ENCODE peak calls at places on chromosome 1, in ten cellular contexts. M is lower lobe of right lung; Z is substantia nigra; B is mesendoderm; I is AG04450; G is cardiac muscle cell; E is effector memory CD4-positive, alpha-beta T cell; H is WERI-Rb-1; V is A549; N is adrenal gland. T is an unnamed sample.

GRCh38 chr1:76302711-76303347 is 228.3 kb downstream of the ST6GALNAC3 start:
- DNase-seq in M (no peak), Z (no peak), B (no peak), I (no peak), G (no peak), E (no peak), H (no peak), V (no peak), N (no peak), T (no peak)

GRCh38 chr1:162380061-162380846 is 1.3 kb upstream of the C1orf226 start:
- DNase-seq in M (no peak), Z (no peak), B (no peak), I (no peak), G (no peak), E (no peak), H (no peak), V (no peak), N (no peak), T (no peak)

GRCh38 chr1:43885311-43885801 is 48.2 kb upstream of the ARTN start:
- DNase-seq in M (no peak), Z (no peak), B (peak), I (no peak), G (no peak), E (no peak), H (no peak), V (no peak), N (no peak), T (no peak)

GRCh38 chr1:157819886-157820285 is at the start of gene FCRL1:
- DNase-seq in M (no peak), Z (no peak), B (no peak), I (no peak), G (no peak), E (no peak), H (no peak), V (no peak), N (no peak), T (no peak)

GRCh38 chr1:116722016-116722838 is 32.0 kb upstream of the CD2 start:
- DNase-seq in M (no peak), Z (no peak), B (no peak), I (no peak), G (no peak), E (no peak), H (peak), V (no peak), N (no peak), T (no peak)

GRCh38 chr1:1165485-1165884 is 8.2 kb upstream of the TTLL10 start:
- DNase-seq in M (no peak), Z (no peak), B (no peak), I (no peak), G (no peak), E (no peak), H (no peak), V (no peak), N (no peak), T (no peak)

GRCh38 chr1:117928881-117929339 is 511 bp downstream of the GDAP2 start:
- DNase-seq in M (peak), Z (peak), B (peak), I (peak), G (peak), E (peak), H (peak), V (peak), N (peak), T (no peak)

GRCh38 chr1:209850342-209850979 is 22.7 kb downstream of the UTP25 start:
- DNase-seq in M (no peak), Z (peak), B (peak), I (no peak), G (peak), E (no peak), H (peak), V (peak), N (peak), T (peak)

GRCh38 chr1:207300970-207301369 is 20.5 kb upstream of the CD55 start:
- DNase-seq in M (no peak), Z (no peak), B (peak), I (no peak), G (no peak), E (no peak), H (no peak), V (no peak), N (no peak), T (no peak)

GRCh38 chr1:24899581-24900485 is 30.2 kb downstream of the RUNX3 start:
- DNase-seq in M (no peak), Z (no peak), B (no peak), I (no peak), G (no peak), E (no peak), H (no peak), V (no peak), N (no peak), T (no peak)

GRCh38 chr1:53525595-53525994 is 66.4 kb downstream of the DMRTB1 start:
- DNase-seq in M (no peak), Z (no peak), B (peak), I (no peak), G (no peak), E (no peak), H (peak), V (no peak), N (no peak), T (no peak)

GRCh38 chr1:203378529-203379271 is 27.8 kb upstream of the FMOD start:
- DNase-seq in M (no peak), Z (no peak), B (no peak), I (peak), G (peak), E (no peak), H (peak), V (no peak), N (no peak), T (no peak)
- H3K27ac ChIP-seq in M (peak), Z (no peak), B (no peak), I (peak), G (peak), E (no peak), H (no peak), V (no peak), N (no peak), T (no peak)

GRCh38 chr1:15155760-15156743 is 2.5 kb downstream of the TMEM51 start:
- DNase-seq in M (no peak), Z (no peak), B (no peak), I (no peak), G (peak), E (no peak), H (peak), V (no peak), N (no peak), T (no peak)
- H3K27ac ChIP-seq in M (peak), Z (no peak), B (no peak), I (peak), G (no peak), E (no peak), H (peak), V (peak), N (peak), T (no peak)

GRCh38 chr1:8989821-8990220 is 36.4 kb downstream of the SLC2A7 start:
- DNase-seq in M (no peak), Z (no peak), B (peak), I (no peak), G (no peak), E (no peak), H (no peak), V (no peak), N (no peak), T (no peak)

GRCh38 chr1:8988618-8988967 is 37.6 kb downstream of the SLC2A7 start:
- DNase-seq in M (no peak), Z (no peak), B (no peak), I (no peak), G (no peak), E (no peak), H (no peak), V (no peak), N (no peak), T (no peak)

GRCh38 chr1:8986814-8987190 is 39.4 kb downstream of the SLC2A7 start:
- DNase-seq in M (no peak), Z (no peak), B (no peak), I (no peak), G (no peak), E (no peak), H (no peak), V (no peak), N (no peak), T (no peak)

GRCh38 chr1:8989061-8989460 is 37.2 kb downstream of the SLC2A7 start:
- DNase-seq in M (no peak), Z (no peak), B (no peak), I (no peak), G (no peak), E (no peak), H (no peak), V (no peak), N (no peak), T (no peak)

GRCh38 chr1:8987881-8988617 is 38.2 kb downstream of the SLC2A7 start:
- DNase-seq in M (peak), Z (peak), B (peak), I (no peak), G (peak), E (peak), H (peak), V (peak), N (peak), T (peak)
- H3K27ac ChIP-seq in M (no peak), Z (peak), B (no peak), I (no peak), G (no peak), E (peak), H (no peak), V (peak), N (no peak), T (peak)

GRCh38 chr1:16140068-16140596 is 15.7 kb downstream of the EPHA2 start:
- DNase-seq in M (no peak), Z (no peak), B (no peak), I (no peak), G (no peak), E (no peak), H (no peak), V (no peak), N (no peak), T (no peak)
- H3K27ac ChIP-seq in M (peak), Z (no peak), B (peak), I (peak), G (peak), E (no peak), H (no peak), V (peak), N (peak), T (no peak)

DNA sequence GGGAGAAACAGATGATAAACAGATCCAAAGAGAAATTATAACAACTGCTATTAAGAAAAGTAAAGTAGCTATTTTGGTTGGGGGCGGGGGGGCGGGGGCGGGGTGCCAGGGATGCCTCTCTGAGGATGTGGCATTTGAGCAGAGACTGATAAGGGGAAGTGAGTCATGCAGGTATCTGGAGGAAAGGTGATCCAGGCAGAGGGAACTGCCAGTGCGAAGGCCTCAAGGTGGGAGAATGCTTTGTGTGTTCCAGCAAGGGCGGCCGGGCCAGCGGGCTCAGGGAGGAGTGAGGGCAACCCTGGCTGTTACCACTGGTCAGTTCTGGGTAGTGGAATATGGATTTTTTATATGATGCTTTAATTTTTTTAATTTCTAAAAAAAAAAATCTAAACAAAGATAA is 7.0 kb upstream of the TNFRSF1B start:
- DNase-seq in M (no peak), Z (no peak), B (peak), I (no peak), G (no peak), E (peak), H (no peak), V (no peak), N (no peak), T (no peak)
- H3K27ac ChIP-seq in M (no peak), Z (no peak), B (no peak), I (no peak), G (no peak), E (peak), H (no peak), V (no peak), N (no peak), T (no peak)

GRCh38 chr1:156742017-156742416 is 1.1 kb upstream of the MRPL24 start:
- DNase-seq in M (no peak), Z (no peak), B (no peak), I (no peak), G (no peak), E (no peak), H (no peak), V (no peak), N (no peak), T (no peak)

GRCh38 chr1:156741613-156741983 is 710 bp upstream of the MRPL24 start:
- DNase-seq in M (no peak), Z (no peak), B (no peak), I (no peak), G (no peak), E (no peak), H (no peak), V (no peak), N (no peak), T (no peak)

GRCh38 chr1:156744344-156744743 is 3.5 kb upstream of the MRPL24 start:
- DNase-seq in M (peak), Z (no peak), B (no peak), I (no peak), G (no peak), E (no peak), H (no peak), V (no peak), N (no peak), T (no peak)

GRCh38 chr1:156743367-156744302 is 2.7 kb upstream of the MRPL24 start:
- DNase-seq in M (peak), Z (no peak), B (no peak), I (no peak), G (no peak), E (no peak), H (no peak), V (no peak), N (no peak), T (no peak)

GRCh38 chr1:156742801-156743200 is 1.9 kb upstream of the MRPL24 start:
- DNase-seq in M (peak), Z (no peak), B (no peak), I (no peak), G (no peak), E (no peak), H (no peak), V (no peak), N (no peak), T (no peak)
- H3K27ac ChIP-seq in M (no peak), Z (no peak), B (no peak), I (no peak), G (peak), E (no peak), H (peak), V (peak), N (no peak), T (no peak)

T was measured in caudate nucleus.